ENCODE peak calls at places on chromosomes 16 and 17, in six cellular contexts. R is stimulated activated CD4-positive, alpha-beta T cell treated with anti-CD3 and anti-CD28 coated beads, Interleukin-12 subunit alpha, Interleukin-12 subunit beta, amount 100 ng/mL, for 4 hours; I is aorta; Y is NCI-H446; K is nephron progenitor cell; W is right cardiac atrium. D is an unnamed sample.

GRCh38 chr17:31522284-31522931 is 130.9 kb downstream of the RAB11FIP4 start:
- DNase-seq in R (no peak), I (peak; percentile 48), Y (no peak), K (no peak), W (no peak), D (no peak)

GRCh38 chr16:28082624-28083023 is 19.1 kb upstream of the GSG1L start:
- DNase-seq in R (no peak), I (no peak), Y (no peak), K (no peak), W (no peak), D (no peak)

GRCh38 chr17:82241926-82242697 is 13.3 kb downstream of the SLC16A3 start:
- DNase-seq in R (no peak), I (peak; percentile 76), Y (no peak), K (no peak), W (no peak), D (no peak)

GRCh38 chr16:48818257-48818656 is 208.3 kb upstream of the N4BP1 start:
- DNase-seq in R (no peak), I (no peak), Y (no peak), K (no peak), W (no peak), D (no peak)

GRCh38 chr17:75262112-75262606 is 480 bp downstream of the MRPS7 start:
- DNase-seq in R (no peak), I (no peak), Y (no peak), K (no peak), W (no peak), D (no peak)

GRCh38 chr16:87713469-87714229 is 52.1 kb downstream of the KLHDC4 start:
- DNase-seq in R (peak; percentile 41), I (no peak), Y (no peak), K (no peak), W (no peak), D (no peak)

GRCh38 chr17:77924757-77925336 is 33.7 kb upstream of the TNRC6C start:
- DNase-seq in R (no peak), I (peak; percentile 83), Y (no peak), K (peak; percentile 24), W (peak; percentile 90), D (no peak)

GRCh38 chr16:73058221-73058615 is 10.3 kb upstream of the ZFHX3 start:
- DNase-seq in R (no peak), I (peak; percentile 84), Y (no peak), K (peak; percentile 61), W (peak; percentile 54), D (peak; percentile 47)

GRCh38 chr16:67822511-67822910 is 15.8 kb downstream of the TSNAXIP1 start:
- DNase-seq in R (no peak), I (no peak), Y (no peak), K (no peak), W (no peak), D (no peak)

GRCh38 chr17:73069164-73069774 is 23.2 kb downstream of the SLC39A11 start:
- DNase-seq in R (no peak), I (no peak), Y (no peak), K (no peak), W (no peak), D (no peak)

GRCh38 chr16:52469775-52470174 is 77.2 kb downstream of the TOX3 start:
- DNase-seq in R (no peak), I (no peak), Y (no peak), K (no peak), W (no peak), D (no peak)

GRCh38 chr17:48127371-48128051 is 19.9 kb downstream of the SNX11 start:
- DNase-seq in R (no peak), I (no peak), Y (no peak), K (no peak), W (no peak), D (no peak)

GRCh38 chr17:2957631-2958286 is 105.6 kb downstream of the OR1D5 start:
- DNase-seq in R (no peak), I (peak; percentile 57), Y (no peak), K (no peak), W (no peak), D (no peak)

GRCh38 chr17:64732336-64733006 is 70.4 kb upstream of the SMURF2 start:
- DNase-seq in R (no peak), I (peak; percentile 79), Y (no peak), K (no peak), W (peak; percentile 62), D (no peak)

GRCh38 chr17:15511142-15511541 is 43.7 kb upstream of the CDRT4 start:
- DNase-seq in R (no peak), I (no peak), Y (no peak), K (no peak), W (no peak), D (no peak)

GRCh38 chr17:43356999-43357398 is 41.8 kb upstream of the ARL4D start:
- DNase-seq in R (no peak), I (no peak), Y (no peak), K (no peak), W (no peak), D (no peak)

GRCh38 chr17:81907219-81908145 is 3.7 kb downstream of the PCYT2 start:
- DNase-seq in R (no peak), I (no peak), Y (no peak), K (no peak), W (no peak), D (no peak)

GRCh38 chr17:2042355-2042929 is 620 bp downstream of the OVCA2 start:
- DNase-seq in R (no peak), I (no peak), Y (no peak), K (peak; percentile 41), W (no peak), D (peak; percentile 45)

GRCh38 chr16:79723583-79724168 is 123.1 kb upstream of the MAF start:
- DNase-seq in R (no peak), I (no peak), Y (no peak), K (no peak), W (no peak), D (no peak)

GRCh38 chr17:64547354-64547753 is 40.6 kb downstream of the CEP95 start:
- DNase-seq in R (no peak), I (no peak), Y (no peak), K (peak; percentile 10), W (no peak), D (no peak)

GRCh38 chr17:76784926-76785325 is 47.0 kb downstream of the MFSD11 start:
- DNase-seq in R (no peak), I (no peak), Y (no peak), K (no peak), W (no peak), D (no peak)

GRCh38 chr17:48954300-48954755 is 9.7 kb upstream of the SNF8 start:
- DNase-seq in R (no peak), I (no peak), Y (no peak), K (peak; percentile 36), W (no peak), D (peak; percentile 39)

GRCh38 chr16:88978608-88979346 is 1.8 kb upstream of the CBFA2T3 start:
- DNase-seq in R (no peak), I (no peak), Y (no peak), K (no peak), W (no peak), D (peak; percentile 96)

GRCh38 chr17:83180264-83180995 is 101.0 kb downstream of the METRNL start:
- DNase-seq in R (no peak), I (peak; percentile 68), Y (no peak), K (peak; percentile 1), W (no peak), D (no peak)